ENCODE peak calls at places on chromosomes 12 and 14, in four cellular contexts. Z is gastrocnemius medialis, X is T-cell, N is heart right ventricle. J is an unnamed sample.

GRCh38 chr14:84622357-84622756 is 907.6 kb upstream of the FLRT2 start:
- DNase-seq in Z (no peak), X (no peak), N (no peak), J (no peak)

GRCh38 chr14:105168496-105168978 is at the start of gene JAG2:
- DNase-seq in Z (peak; percentile 64), X (peak; percentile 27), N (peak; percentile 74), J (peak; percentile 64)

GRCh38 chr12:2751686-2752085 is 43.1 kb upstream of the FKBP4 start:
- DNase-seq in Z (no peak), X (no peak), N (no peak), J (no peak)

GRCh38 chr14:101191882-101192660 is 288.5 kb upstream of the RTL1 start:
- DNase-seq in Z (no peak), X (no peak), N (no peak), J (no peak)

GRCh38 chr14:80310950-80311349 is 99.6 kb upstream of the DIO2 start:
- DNase-seq in Z (no peak), X (no peak), N (no peak), J (no peak)

GRCh38 chr12:116361404-116362223 is 84.1 kb upstream of the MED13L start:
- DNase-seq in Z (peak; percentile 78), X (no peak), N (no peak), J (no peak)

GRCh38 chr12:115998119-115998633 is 279.3 kb downstream of the MED13L start:
- DNase-seq in Z (no peak), X (no peak), N (no peak), J (peak; percentile 35)

GRCh38 chr14:93859957-93860356 is 67.2 kb upstream of the FAM181A start:
- DNase-seq in Z (no peak), X (no peak), N (no peak), J (no peak)

GRCh38 chr12:107109726-107110518 is 16.6 kb upstream of the CRY1 start:
- DNase-seq in Z (no peak), X (no peak), N (no peak), J (no peak)

GRCh38 chr14:70188608-70189540 is at the start of gene SLC8A3:
- DNase-seq in Z (peak; percentile 81), X (no peak), N (no peak), J (peak; percentile 35)

GRCh38 chr14:69044965-69045555 is 66.0 kb upstream of the ACTN1 start:
- DNase-seq in Z (no peak), X (no peak), N (peak; percentile 35), J (no peak)

J was measured in RWPE1.